ENCODE peak calls at places on chromosome 21, in five cellular contexts. Z is CD8-positive, alpha-beta memory T cell; O is naive thymus-derived CD4-positive, alpha-beta T cell; Q is fibroblast of the aortic adventitia; X is right lobe of liver. C is an unnamed sample.
A peak's percentile ranks its signal among the peaks of the same experiment; 100 is the strongest.

GRCh38 chr21:26116456-26117011 is 54.0 kb downstream of the APP start:
- DNase-seq in O (no peak), Z (no peak), X (no peak), Q (peak; percentile 83), C (no peak)

GRCh38 chr21:29231781-29232548 is 66.8 kb upstream of the BACH1 start:
- DNase-seq in Z (no peak), Q (no peak), X (no peak), O (no peak), C (no peak)

GRCh38 chr21:29182674-29183073 is 52.2 kb downstream of the MAP3K7CL start:
- DNase-seq in Q (no peak), Z (no peak), O (no peak), X (no peak), C (no peak)

GRCh38 chr21:42062543-42063022 is 8.5 kb upstream of the UMODL1 start:
- DNase-seq in Q (no peak), X (peak; percentile 64), Z (peak; percentile 96), O (peak; percentile 98), C (peak; percentile 94)

GRCh38 chr21:44520326-44521300 is 19.4 kb downstream of the KRTAP10-1 start:
- DNase-seq in Q (no peak), Z (no peak), O (no peak), X (no peak), C (no peak)

GRCh38 chr21:42214921-42215320 is 4.0 kb upstream of the ABCG1 start:
- DNase-seq in O (no peak), Z (no peak), Q (no peak), X (no peak), C (no peak)

GRCh38 chr21:39630827-39631226 is 18.1 kb downstream of the B3GALT5 start:
- DNase-seq in Q (peak; percentile 24), X (no peak), Z (no peak), O (no peak), C (no peak)

GRCh38 chr21:17911628-17912027 is 92.5 kb upstream of the C21orf91 start:
- DNase-seq in Z (no peak), O (no peak), Q (peak; percentile 54), X (no peak), C (no peak)

GRCh38 chr21:34357889-34358288 is 5.9 kb upstream of the KCNE2 start:
- DNase-seq in Q (no peak), Z (no peak), O (no peak), X (no peak), C (no peak)